ENCODE peak calls at places on chromosomes 12 and 14, in five cellular contexts. One of them, this sample, is unnamed.
A peak's percentile ranks its signal among the peaks of the same experiment; 100 is the strongest.

GRCh38 chr12:46964496-46965098 is 114.8 kb upstream of the PCED1B start:
- DNase-seq in neural progenitor cell: peak; percentile 91
- DNase-seq in fibroblast of lung: peak; percentile 22
- DNase-seq in A549: no peak
- DNase-seq in OCI-LY7: no peak
- DNase-seq in this sample: no peak

GRCh38 chr12:12590961-12591360 is 20.7 kb upstream of the CREBL2 start:
- DNase-seq in neural progenitor cell: no peak
- DNase-seq in fibroblast of lung: no peak
- DNase-seq in A549: no peak
- DNase-seq in OCI-LY7: no peak
- DNase-seq in this sample: no peak

GRCh38 chr12:24172031-24172772 is 222.7 kb upstream of the SOX5 start:
- DNase-seq in neural progenitor cell: peak; percentile 17
- DNase-seq in fibroblast of lung: no peak
- DNase-seq in A549: no peak
- DNase-seq in OCI-LY7: no peak
- DNase-seq in this sample: no peak

GRCh38 chr14:68522510-68523325 is 270.1 kb downstream of the ZFP36L1 start:
- DNase-seq in neural progenitor cell: peak; percentile 69
- DNase-seq in fibroblast of lung: peak; percentile 50
- DNase-seq in A549: no peak
- DNase-seq in OCI-LY7: no peak
- DNase-seq in this sample: no peak

GRCh38 chr14:24297190-24297964 is 2.2 kb downstream of the DHRS1 start:
- DNase-seq in neural progenitor cell: peak; percentile 59
- DNase-seq in fibroblast of lung: peak; percentile 20
- DNase-seq in A549: peak; percentile 62
- DNase-seq in OCI-LY7: peak; percentile 24
- DNase-seq in this sample: no peak

GRCh38 chr14:54818201-54819133 is 84.2 kb downstream of the GCH1 start:
- DNase-seq in neural progenitor cell: peak; percentile 44
- DNase-seq in fibroblast of lung: peak; percentile 53
- DNase-seq in A549: no peak
- DNase-seq in OCI-LY7: no peak
- DNase-seq in this sample: no peak

GRCh38 chr12:130953783-130954543 is at the start of gene ADGRD1:
- DNase-seq in neural progenitor cell: no peak
- DNase-seq in fibroblast of lung: peak; percentile 85
- DNase-seq in A549: peak; percentile 26
- DNase-seq in OCI-LY7: no peak
- DNase-seq in this sample: peak; percentile 77

GRCh38 chr14:36605506-36605857 is 23.1 kb upstream of the NKX2-8 start:
- DNase-seq in neural progenitor cell: no peak
- DNase-seq in fibroblast of lung: no peak
- DNase-seq in A549: no peak
- DNase-seq in OCI-LY7: no peak
- DNase-seq in this sample: no peak

GRCh38 chr14:101373690-101374295 is 187.5 kb upstream of the DIO3 start:
- DNase-seq in neural progenitor cell: no peak
- DNase-seq in fibroblast of lung: no peak
- DNase-seq in A549: no peak
- DNase-seq in OCI-LY7: no peak
- DNase-seq in this sample: no peak

GRCh38 chr14:30210630-30211029 is 283.0 kb upstream of the PRKD1 start:
- DNase-seq in neural progenitor cell: no peak
- DNase-seq in fibroblast of lung: peak; percentile 30
- DNase-seq in A549: no peak
- DNase-seq in OCI-LY7: no peak
- DNase-seq in this sample: no peak

GRCh38 chr12:126915309-126915708 is 1351.7 kb upstream of the TMEM132C start:
- DNase-seq in neural progenitor cell: no peak
- DNase-seq in fibroblast of lung: no peak
- DNase-seq in A549: no peak
- DNase-seq in OCI-LY7: no peak
- DNase-seq in this sample: no peak

GRCh38 chr12:113208041-113208934 is 13.0 kb upstream of the TPCN1 start:
- DNase-seq in neural progenitor cell: no peak
- DNase-seq in fibroblast of lung: peak; percentile 83
- DNase-seq in A549: no peak
- DNase-seq in OCI-LY7: peak; percentile 98
- DNase-seq in this sample: peak; percentile 63

GRCh38 chr12:132083731-132084641 is 60.1 kb downstream of the DDX51 start:
- DNase-seq in neural progenitor cell: peak; percentile 97
- DNase-seq in fibroblast of lung: peak; percentile 82
- DNase-seq in A549: peak; percentile 97
- DNase-seq in OCI-LY7: peak; percentile 91
- DNase-seq in this sample: peak; percentile 93

GRCh38 chr12:89947437-89948265 is 239.0 kb upstream of the ATP2B1 start:
- DNase-seq in neural progenitor cell: no peak
- DNase-seq in fibroblast of lung: peak; percentile 96
- DNase-seq in A549: peak; percentile 60
- DNase-seq in OCI-LY7: no peak
- DNase-seq in this sample: no peak

GRCh38 chr14:99564256-99564902 is 39.6 kb downstream of the CCDC85C start:
- DNase-seq in neural progenitor cell: no peak
- DNase-seq in fibroblast of lung: peak; percentile 90
- DNase-seq in A549: no peak
- DNase-seq in OCI-LY7: no peak
- DNase-seq in this sample: peak; percentile 89

GRCh38 chr14:99566390-99567354 is 37.3 kb downstream of the CCDC85C start:
- DNase-seq in neural progenitor cell: no peak
- DNase-seq in fibroblast of lung: no peak
- DNase-seq in A549: no peak
- DNase-seq in OCI-LY7: no peak
- DNase-seq in this sample: no peak

GRCh38 chr14:99565383-99565782 is 38.6 kb downstream of the CCDC85C start:
- DNase-seq in neural progenitor cell: no peak
- DNase-seq in fibroblast of lung: no peak
- DNase-seq in A549: no peak
- DNase-seq in OCI-LY7: no peak
- DNase-seq in this sample: no peak

GRCh38 chr14:99564903-99565259 is 39.1 kb downstream of the CCDC85C start:
- DNase-seq in neural progenitor cell: no peak
- DNase-seq in fibroblast of lung: no peak
- DNase-seq in A549: no peak
- DNase-seq in OCI-LY7: no peak
- DNase-seq in this sample: no peak

DNA sequence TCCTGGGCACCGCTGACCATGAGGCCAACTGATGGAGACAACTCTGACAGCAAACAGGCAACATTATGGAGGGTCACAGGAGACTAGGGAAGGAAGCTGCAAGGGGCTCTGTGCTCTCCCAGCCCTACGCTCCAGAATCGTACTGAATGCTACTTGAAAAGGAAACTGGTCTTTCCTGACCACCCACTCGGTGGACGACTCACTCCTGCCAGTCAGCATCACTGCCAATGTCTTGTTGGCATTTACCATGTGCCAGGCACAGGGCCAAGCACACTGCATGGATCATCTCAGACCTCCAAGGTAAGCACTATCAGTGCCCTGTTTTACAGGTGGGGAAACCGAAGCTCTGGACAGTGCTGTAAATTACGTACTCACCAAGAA is 38.0 kb downstream of the CCDC85C start:
- DNase-seq in neural progenitor cell: no peak
- DNase-seq in fibroblast of lung: no peak
- DNase-seq in A549: no peak
- DNase-seq in OCI-LY7: no peak
- DNase-seq in this sample: no peak
- H3K4me1 ChIP-seq in neural progenitor cell: peaks cover 71% of the 10 kb centered on the region
- H3K4me1 ChIP-seq in fibroblast of lung: peaks cover 6% of the 10 kb centered on the region
- H3K4me1 ChIP-seq in A549: peaks cover 94% of the 10 kb centered on the region
- H3K4me1 ChIP-seq in OCI-LY7: no peaks in the 10 kb centered on the region
- H3K4me1 ChIP-seq in this sample: peaks cover 100% of the 10 kb centered on the region

GRCh38 chr12:107891967-107892366 is 117.5 kb downstream of the ASCL4 start:
- DNase-seq in neural progenitor cell: peak; percentile 56
- DNase-seq in fibroblast of lung: peak; percentile 3
- DNase-seq in A549: no peak
- DNase-seq in OCI-LY7: peak; percentile 27
- DNase-seq in this sample: no peak
- TF ChIP-seq CTCF in neural progenitor cell: peak; percentile 55
- TF ChIP-seq CTCF in fibroblast of lung: peak; percentile 25
- TF ChIP-seq CTCF in A549: no peak
- TF ChIP-seq CTCF in OCI-LY7: peak; percentile 65
- TF ChIP-seq CTCF in this sample: no peak

GRCh38 chr12:6493580-6494350 is at the start of gene NCAPD2:
- DNase-seq in neural progenitor cell: peak; percentile 97
- DNase-seq in fibroblast of lung: peak; percentile 93
- DNase-seq in A549: peak; percentile 90
- DNase-seq in OCI-LY7: peak; percentile 98
- DNase-seq in this sample: peak; percentile 93
- H3K4me3 ChIP-seq in neural progenitor cell: peak within 1 kb of the TSS; percentile 86
- H3K4me3 ChIP-seq in fibroblast of lung: peak within 1 kb of the TSS; percentile 85
- H3K4me3 ChIP-seq in A549: peak within 1 kb of the TSS; percentile 80
- H3K4me3 ChIP-seq in OCI-LY7: peak within 1 kb of the TSS; percentile 91
- H3K4me3 ChIP-seq in this sample: peak within 1 kb of the TSS; percentile 68

DNA sequence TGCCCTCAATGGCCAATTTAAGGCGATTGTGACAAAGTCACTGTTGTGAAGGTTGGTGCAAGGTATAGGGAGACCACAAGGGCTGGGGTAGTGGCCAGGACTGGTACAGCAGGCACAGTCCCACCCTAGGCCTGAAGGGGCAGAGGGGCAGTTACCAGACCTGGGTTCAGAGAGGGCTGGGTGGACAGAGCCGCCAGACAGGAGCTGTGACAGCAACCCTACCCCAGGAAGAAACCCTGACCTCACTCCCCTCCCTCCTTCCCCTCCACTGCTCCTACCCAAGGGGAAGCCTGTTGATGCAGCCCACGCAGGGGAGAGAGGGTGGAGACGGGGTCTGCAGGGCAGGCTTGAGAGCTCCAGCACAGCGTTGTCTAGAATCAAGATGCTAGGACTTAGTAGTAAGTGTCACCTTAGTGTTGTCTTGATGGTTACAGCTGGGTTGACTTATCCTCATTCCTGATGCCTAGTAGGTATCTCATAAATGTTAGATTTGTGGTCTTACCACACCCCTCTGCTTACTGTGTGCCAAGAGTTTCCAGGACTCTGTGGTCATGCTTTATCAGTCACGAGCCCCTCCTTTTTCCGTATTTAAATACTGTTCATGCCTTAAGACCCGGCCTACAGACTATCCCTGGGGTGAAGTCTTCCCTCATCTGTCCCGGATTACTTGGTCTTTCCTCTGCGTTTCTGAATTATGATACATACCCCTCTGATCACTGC is 14.4 kb downstream of the EML1 start:
- DNase-seq in neural progenitor cell: peak; percentile 48
- DNase-seq in fibroblast of lung: no peak
- DNase-seq in A549: peak; percentile 50
- DNase-seq in OCI-LY7: no peak
- DNase-seq in this sample: no peak
- H3K4me1 ChIP-seq in neural progenitor cell: peaks cover 38% of the 10 kb centered on the region
- H3K4me1 ChIP-seq in fibroblast of lung: peaks cover 4% of the 10 kb centered on the region
- H3K4me1 ChIP-seq in A549: peaks cover 4% of the 10 kb centered on the region
- H3K4me1 ChIP-seq in OCI-LY7: no peaks in the 10 kb centered on the region
- H3K4me1 ChIP-seq in this sample: no peaks in the 10 kb centered on the region

GRCh38 chr12:7832059-7832696 is 40.5 kb downstream of the SLC2A14 start:
- DNase-seq in neural progenitor cell: peak; percentile 58
- DNase-seq in fibroblast of lung: peak; percentile 65
- DNase-seq in A549: peak; percentile 83
- DNase-seq in OCI-LY7: peak; percentile 66
- DNase-seq in this sample: peak; percentile 14

GRCh38 chr12:7835766-7836165 is 36.9 kb downstream of the SLC2A14 start:
- DNase-seq in neural progenitor cell: no peak
- DNase-seq in fibroblast of lung: no peak
- DNase-seq in A549: no peak
- DNase-seq in OCI-LY7: no peak
- DNase-seq in this sample: no peak

GRCh38 chr12:7835116-7835515 is 37.6 kb downstream of the SLC2A14 start:
- DNase-seq in neural progenitor cell: no peak
- DNase-seq in fibroblast of lung: no peak
- DNase-seq in A549: no peak
- DNase-seq in OCI-LY7: no peak
- DNase-seq in this sample: no peak

GRCh38 chr12:7833831-7834230 is 38.9 kb downstream of the SLC2A14 start:
- DNase-seq in neural progenitor cell: no peak
- DNase-seq in fibroblast of lung: no peak
- DNase-seq in A549: no peak
- DNase-seq in OCI-LY7: no peak
- DNase-seq in this sample: no peak

GRCh38 chr12:7834701-7835100 is 38.0 kb downstream of the SLC2A14 start:
- DNase-seq in neural progenitor cell: no peak
- DNase-seq in fibroblast of lung: no peak
- DNase-seq in A549: no peak
- DNase-seq in OCI-LY7: no peak
- DNase-seq in this sample: no peak
- TF ChIP-seq CTCF in neural progenitor cell: no peak
- TF ChIP-seq CTCF in fibroblast of lung: no peak
- TF ChIP-seq CTCF in A549: no peak
- TF ChIP-seq CTCF in OCI-LY7: no peak
- TF ChIP-seq CTCF in this sample: no peak

DNA sequence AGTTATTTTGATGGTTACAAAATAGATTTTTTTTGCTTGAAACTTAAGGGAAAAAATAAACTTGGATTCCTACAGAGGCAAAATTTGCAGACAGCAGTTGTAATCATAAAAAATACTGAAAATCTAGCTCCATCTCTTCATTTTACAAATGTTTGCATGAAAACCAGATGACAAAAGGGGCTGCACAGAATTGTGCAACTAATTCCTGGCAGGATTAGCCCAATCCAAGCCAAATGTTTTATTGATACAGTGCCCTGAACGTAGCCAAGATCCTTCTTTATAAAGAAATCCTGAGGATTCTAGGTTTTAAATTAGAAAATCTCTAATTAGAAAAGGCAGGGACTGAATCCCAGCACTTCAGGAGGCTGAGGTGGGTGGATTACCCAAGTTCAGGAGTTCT is 356.4 kb upstream of the SEL1L start:
- DNase-seq in neural progenitor cell: no peak
- DNase-seq in fibroblast of lung: no peak
- DNase-seq in A549: no peak
- DNase-seq in OCI-LY7: no peak
- DNase-seq in this sample: no peak
- H3K4me3 ChIP-seq in neural progenitor cell: no peak overlapping the region
- H3K4me3 ChIP-seq in fibroblast of lung: no peak overlapping the region
- H3K4me3 ChIP-seq in A549: no peak overlapping the region
- H3K4me3 ChIP-seq in OCI-LY7: no peak overlapping the region
- H3K4me3 ChIP-seq in this sample: no peak overlapping the region

GRCh38 chr14:81516941-81517797 is 16.5 kb downstream of the SEL1L start:
- DNase-seq in neural progenitor cell: peak; percentile 32
- DNase-seq in fibroblast of lung: peak; percentile 67
- DNase-seq in A549: peak; percentile 7
- DNase-seq in OCI-LY7: no peak
- DNase-seq in this sample: peak; percentile 36
- H3K4me1 ChIP-seq in neural progenitor cell: peaks cover 9% of the 10 kb centered on the region
- H3K4me1 ChIP-seq in fibroblast of lung: peaks cover 8% of the 10 kb centered on the region
- H3K4me1 ChIP-seq in A549: peaks cover 40% of the 10 kb centered on the region
- H3K4me1 ChIP-seq in OCI-LY7: peaks cover 5% of the 10 kb centered on the region
- H3K4me1 ChIP-seq in this sample: peaks cover 6% of the 10 kb centered on the region

This sample was measured in heart right ventricle.